ENCODE peak calls at places on chromosomes 1 and 21, in four cellular contexts. Z is aorta, Y is breast epithelium, N is spleen. M is an unnamed sample.

GRCh38 chr1:19504796-19505693 is 19.7 kb upstream of the CAPZB start:
- DNase-seq in N (no peak), Z (no peak), Y (no peak), M (peak; percentile 65)

GRCh38 chr1:154129392-154129970 is 25.4 kb downstream of the NUP210L start:
- DNase-seq in Y (no peak), N (no peak), Z (no peak), M (no peak)

GRCh38 chr1:156128749-156129682 is 14.5 kb downstream of the LMNA start:
- DNase-seq in N (no peak), Z (peak; percentile 85), Y (no peak), M (peak; percentile 64)

GRCh38 chr1:43203859-43204258 is 31.7 kb downstream of the CFAP57 start:
- DNase-seq in N (no peak), Z (no peak), Y (no peak), M (no peak)

GRCh38 chr21:44353200-44353970 is at the start of gene TRPM2:
- DNase-seq in Y (no peak), N (peak; percentile 87), Z (peak; percentile 79), M (no peak)

GRCh38 chr1:150970818-150971582 is 3.6 kb downstream of the CERS2 start:
- DNase-seq in N (peak; percentile 71), Y (peak; percentile 58), Z (peak; percentile 88), M (peak; percentile 78)

GRCh38 chr1:109850827-109851226 is 59.8 kb upstream of the CSF1 start:
- DNase-seq in N (no peak), Y (no peak), Z (no peak), M (no peak)

GRCh38 chr21:43191971-43192370 is 23.2 kb downstream of the CRYAA start:
- DNase-seq in Y (no peak), Z (no peak), N (no peak), M (peak; percentile 10)

GRCh38 chr1:193926956-193927355 is 740.5 kb upstream of the B3GALT2 start:
- DNase-seq in N (peak; percentile 18), Y (no peak), Z (no peak), M (no peak)

GRCh38 chr1:193932979-193933378 is 746.6 kb upstream of the B3GALT2 start:
- DNase-seq in Z (no peak), N (no peak), Y (no peak), M (no peak)

GRCh38 chr1:193927550-193927949 is 741.1 kb upstream of the B3GALT2 start:
- DNase-seq in Y (no peak), Z (no peak), N (no peak), M (no peak)
- H3K4me3 ChIP-seq in Y (no peak overlapping the region), Z (no peak overlapping the region), N (no peak overlapping the region), M (no peak overlapping the region)

GRCh38 chr1:77545970-77546369 is 136.5 kb downstream of the ZZZ3 start:
- DNase-seq in N (no peak), Y (no peak), Z (no peak), M (no peak)
- H3K27ac ChIP-seq in N (no peak overlapping the region), Y (no peak overlapping the region), Z (no peak overlapping the region), M (no peak overlapping the region)

GRCh38 chr1:16978139-16978538 is 2.3 kb downstream of the MFAP2 start:
- DNase-seq in Z (no peak), Y (no peak), N (no peak), M (no peak)

GRCh38 chr1:16980473-16981268 is at the start of gene MFAP2:
- DNase-seq in Z (no peak), Y (no peak), N (no peak), M (peak; percentile 33)

GRCh38 chr1:16979475-16980327 is 719 bp downstream of the MFAP2 start:
- DNase-seq in Y (no peak), Z (no peak), N (no peak), M (peak; percentile 42)

GRCh38 chr1:16977377-16977776 is 3.0 kb downstream of the MFAP2 start:
- DNase-seq in Z (no peak), N (no peak), Y (no peak), M (no peak)

DNA sequence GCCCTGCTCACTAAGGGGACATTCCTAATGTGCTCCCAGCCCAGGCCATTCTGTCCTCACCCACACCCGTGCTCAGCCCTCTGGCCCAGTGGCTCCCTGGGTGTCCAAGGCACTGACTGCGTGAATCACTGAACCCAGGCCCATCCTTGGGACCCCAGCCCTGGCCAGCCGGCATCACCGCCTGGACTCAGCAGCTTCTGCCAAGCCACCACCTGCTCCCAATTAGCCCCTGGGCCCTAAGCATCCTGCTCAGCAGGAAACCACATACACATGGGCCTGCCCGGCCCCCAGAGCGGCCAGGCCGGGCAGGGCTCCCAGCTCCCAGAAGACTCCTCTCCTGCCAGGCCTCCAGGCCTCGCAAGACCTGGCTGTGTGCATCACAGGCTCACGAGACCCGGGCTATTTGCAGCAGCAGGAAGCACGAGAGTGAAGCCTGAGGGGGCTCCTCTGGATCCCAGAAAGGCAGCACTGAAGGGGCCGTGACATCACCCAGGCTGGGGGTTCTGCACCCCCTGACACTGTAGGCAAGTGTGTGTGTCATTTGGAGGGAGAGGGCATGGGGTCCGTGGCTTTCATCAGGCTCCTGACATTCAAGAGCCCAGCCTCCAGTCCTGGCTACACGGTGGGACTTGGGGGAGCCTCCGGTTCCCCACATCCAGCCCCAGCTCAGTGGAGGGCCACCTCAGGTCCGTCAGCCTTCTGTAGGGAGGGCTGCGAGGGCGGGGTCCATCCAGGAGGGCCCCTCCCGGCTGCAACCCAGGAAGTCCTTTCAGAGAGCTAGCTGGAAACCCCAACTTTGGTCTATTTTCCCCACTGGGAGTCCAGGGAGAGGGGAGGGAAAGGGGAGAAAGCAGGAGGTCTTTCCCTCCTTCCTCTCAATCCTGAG is 1.6 kb downstream of the MFAP2 start:
- DNase-seq in N (no peak), Y (peak; percentile 77), Z (peak; percentile 86), M (peak; percentile 81)
- H3K4me3 ChIP-seq in N (no peak overlapping the region), Y (peak overlapping the region; percentile 58), Z (no peak overlapping the region), M (peak overlapping the region; percentile 71)

GRCh38 chr1:208182880-208183279 is 61.3 kb downstream of the PLXNA2 start:
- DNase-seq in Z (no peak), Y (no peak), N (no peak), M (no peak)

GRCh38 chr1:208183977-208184901 is 59.9 kb downstream of the PLXNA2 start:
- DNase-seq in Z (no peak), N (no peak), Y (no peak), M (no peak)

GRCh38 chr1:208179303-208179702 is 64.9 kb downstream of the PLXNA2 start:
- DNase-seq in Y (no peak), N (no peak), Z (no peak), M (no peak)

GRCh38 chr1:208179850-208180416 is 64.3 kb downstream of the PLXNA2 start:
- DNase-seq in N (no peak), Z (no peak), Y (no peak), M (no peak)

GRCh38 chr1:208181259-208181816 is 62.8 kb downstream of the PLXNA2 start:
- DNase-seq in Y (no peak), Z (no peak), N (no peak), M (no peak)
- H3K27ac ChIP-seq in Y (no peak overlapping the region), Z (no peak overlapping the region), N (no peak overlapping the region), M (no peak overlapping the region)

GRCh38 chr1:212158912-212159796 is 123.6 kb downstream of the DTL start:
- DNase-seq in Y (no peak), Z (no peak), N (no peak), M (no peak)
- H3K4me3 ChIP-seq in Y (no peak overlapping the region), Z (no peak overlapping the region), N (no peak overlapping the region), M (no peak overlapping the region)

DNA sequence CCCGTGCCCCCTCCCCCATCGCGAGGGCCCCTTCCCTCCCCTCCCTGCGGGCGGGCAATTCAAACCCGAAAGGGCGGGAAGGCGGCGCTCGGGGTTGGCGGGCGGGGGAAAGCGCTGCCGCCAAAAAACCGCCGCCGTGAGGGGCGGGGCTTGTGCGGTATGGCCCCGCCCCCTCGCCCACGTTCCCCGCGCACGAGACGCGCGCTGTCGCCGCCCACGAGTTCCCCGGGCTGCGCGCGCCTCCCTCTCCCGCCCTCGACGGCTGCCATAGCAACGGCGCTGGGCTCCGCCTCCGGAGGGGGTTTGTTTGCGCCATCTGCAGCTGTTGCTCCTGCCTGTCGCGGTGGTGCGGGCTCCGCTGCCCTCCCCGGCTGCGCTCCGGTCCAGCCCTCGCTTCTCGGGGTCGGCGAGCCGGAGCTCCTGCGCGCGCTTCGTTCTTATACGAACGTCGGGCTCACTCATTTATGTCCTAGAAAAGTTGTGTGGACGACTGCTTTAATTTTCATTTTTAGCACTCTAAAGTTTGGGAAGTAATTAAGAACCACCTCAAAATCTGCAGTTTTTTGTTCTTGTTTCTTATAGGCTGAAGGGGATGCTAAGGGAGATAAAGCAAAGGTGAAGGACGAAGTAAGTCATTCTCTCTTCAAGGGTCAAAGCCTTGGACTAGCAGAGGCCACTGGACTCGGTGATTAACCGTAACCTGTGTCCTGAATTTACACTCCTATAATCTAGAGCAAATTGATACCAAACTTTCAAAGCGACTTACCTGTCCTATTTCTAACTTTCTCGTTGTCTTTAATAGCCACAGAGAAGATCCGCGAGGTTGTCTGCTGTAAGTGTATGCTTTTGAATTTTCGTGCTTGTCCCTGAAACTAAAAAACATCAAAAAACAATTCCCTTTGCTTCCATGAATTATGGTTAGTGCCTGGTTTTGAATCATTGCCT is 933 bp downstream of the HMGN2 start:
- DNase-seq in Y (peak; percentile 93), Z (peak; percentile 99), N (peak; percentile 99), M (peak; percentile 97)
- H3K27ac ChIP-seq in Y (peak overlapping the region; percentile 100), Z (peak overlapping the region; percentile 77), N (peak overlapping the region; percentile 99), M (peak overlapping the region; percentile 99)

GRCh38 chr1:93877529-93877928 is 1.5 kb downstream of the DNTTIP2 start:
- DNase-seq in N (no peak), Y (no peak), Z (no peak), M (no peak)
- H3K4me3 ChIP-seq in N (no peak overlapping the region), Y (no peak overlapping the region), Z (no peak overlapping the region), M (no peak overlapping the region)

GRCh38 chr1:234507626-234508387 is 28.8 kb upstream of the TARBP1 start:
- DNase-seq in Y (no peak), N (no peak), Z (no peak), M (no peak)
- H3K27ac ChIP-seq in Y (no peak overlapping the region), N (no peak overlapping the region), Z (no peak overlapping the region), M (no peak overlapping the region)

GRCh38 chr1:118290046-118290445 is 105.0 kb upstream of the SPAG17 start:
- DNase-seq in Y (no peak), N (no peak), Z (no peak), M (peak; percentile 49)
- H3K4me3 ChIP-seq in Y (no peak overlapping the region), N (no peak overlapping the region), Z (no peak overlapping the region), M (no peak overlapping the region)

GRCh38 chr1:86712088-86712860 is 7.9 kb downstream of the SH3GLB1 start:
- DNase-seq in Z (no peak), Y (no peak), N (no peak), M (no peak)
- H3K27ac ChIP-seq in Z (no peak overlapping the region), Y (no peak overlapping the region), N (no peak overlapping the region), M (no peak overlapping the region)